ENCODE peak calls at places on chromosomes 3 and 15, in ten cellular contexts. U is Panc1, F is GM03348, K is T-helper 9 cell, C is astrocyte of the spinal cord, X is Ammon's horn, M is hepatocyte, D is WERI-Rb-1, E is ureter, V is amygdala. B is an unnamed sample.

GRCh38 chr15:77421370-77421700 is 647 bp downstream of the HMG20A start:
- DNase-seq in K (no peak), V (no peak), D (no peak), E (no peak), C (no peak), U (no peak), X (peak; percentile 19), M (peak; percentile 14), F (no peak), B (peak; percentile 65)

GRCh38 chr3:141243295-141243707 is 11.7 kb downstream of the PXYLP1 start:
- DNase-seq in M (no peak), X (peak; percentile 64), V (no peak), C (no peak), D (no peak), E (no peak), K (no peak), F (peak; percentile 30), U (no peak), B (peak; percentile 76)

GRCh38 chr3:11236588-11237461 is 35.4 kb upstream of the ATG7 start:
- DNase-seq in K (peak; percentile 81), C (peak; percentile 30), F (peak; percentile 44), X (peak; percentile 34), E (peak; percentile 61), D (peak; percentile 83), V (no peak), U (peak; percentile 53), M (peak; percentile 87), B (peak; percentile 91)

GRCh38 chr15:77013786-77014136 is 18.8 kb downstream of the PSTPIP1 start:
- DNase-seq in M (no peak), K (peak; percentile 74), E (no peak), X (no peak), C (no peak), F (no peak), U (no peak), D (no peak), V (no peak), B (peak; percentile 94)

GRCh38 chr3:129061888-129062834 is 1.6 kb downstream of the GP9 start:
- DNase-seq in E (no peak), M (no peak), U (no peak), C (no peak), D (no peak), F (no peak), K (no peak), V (no peak), X (no peak), B (no peak)

GRCh38 chr3:58206406-58207011 is 4.3 kb downstream of the DNASE1L3 start:
- DNase-seq in M (no peak), U (no peak), E (no peak), C (peak; percentile 29), X (peak; percentile 47), V (no peak), F (peak; percentile 67), D (no peak), K (no peak), B (no peak)

GRCh38 chr3:53162672-53163458 is 1.9 kb downstream of the PRKCD start:
- DNase-seq in F (no peak), U (no peak), M (peak; percentile 49), V (no peak), D (no peak), X (no peak), C (no peak), E (no peak), K (peak; percentile 38), B (peak; percentile 82)

GRCh38 chr3:138902166-138902565 is 44.8 kb downstream of the FOXL2 start:
- DNase-seq in K (no peak), D (no peak), E (no peak), X (no peak), V (no peak), C (no peak), F (no peak), U (no peak), M (no peak), B (no peak)

GRCh38 chr15:88657326-88658069 is 18.7 kb downstream of the ISG20 start:
- DNase-seq in M (peak; percentile 66), K (no peak), V (no peak), F (peak; percentile 87), X (peak; percentile 67), C (peak; percentile 51), D (peak; percentile 56), E (no peak), U (no peak), B (no peak)

GRCh38 chr3:172877011-172877410 is 126.5 kb downstream of the ECT2 start:
- DNase-seq in E (no peak), M (no peak), V (no peak), K (no peak), C (no peak), U (no peak), X (no peak), D (no peak), F (no peak), B (no peak)

GRCh38 chr3:127324080-127324479 is 36.2 kb upstream of the PRR20G start:
- DNase-seq in K (no peak), M (no peak), X (no peak), F (no peak), C (no peak), D (no peak), V (no peak), E (no peak), U (no peak), B (no peak)

GRCh38 chr3:188431553-188431952 is 277.6 kb downstream of the LPP start:
- DNase-seq in C (peak; percentile 29), M (peak; percentile 35), K (no peak), U (no peak), D (no peak), E (no peak), X (no peak), F (peak; percentile 44), V (no peak), B (no peak)

GRCh38 chr15:25798207-25798931 is 64.8 kb downstream of the ATP10A start:
- DNase-seq in D (peak; percentile 71), X (no peak), C (no peak), K (no peak), M (no peak), E (no peak), F (peak; percentile 62), V (no peak), U (no peak), B (peak; percentile 59)

GRCh38 chr3:58560771-58561311 is 16.4 kb downstream of the FAM107A start:
- DNase-seq in V (no peak), C (peak; percentile 91), K (no peak), X (no peak), E (no peak), D (peak; percentile 53), M (peak; percentile 58), F (peak; percentile 92), U (no peak), B (peak; percentile 33)

GRCh38 chr3:197028711-197029510 is 706 bp downstream of the MELTF start:
- DNase-seq in C (no peak), V (no peak), E (peak; percentile 48), M (no peak), X (no peak), U (no peak), F (peak; percentile 27), K (no peak), D (no peak), B (peak; percentile 67)

GRCh38 chr15:22944651-22945050 is 35.5 kb downstream of the CYFIP1 start:
- DNase-seq in M (no peak), X (no peak), D (no peak), E (no peak), V (no peak), C (no peak), F (no peak), U (no peak), K (no peak), B (no peak)

GRCh38 chr15:59410448-59410896 is 27.5 kb upstream of the FAM81A start:
- DNase-seq in U (no peak), D (no peak), M (peak; percentile 49), C (no peak), E (no peak), F (no peak), X (no peak), V (no peak), K (no peak), B (no peak)

GRCh38 chr3:127172670-127173515 is 20.0 kb upstream of the PRR23E start:
- DNase-seq in M (peak; percentile 52), C (peak; percentile 75), K (no peak), E (no peak), X (no peak), D (peak; percentile 88), V (no peak), F (peak; percentile 94), U (no peak), B (peak; percentile 51)

GRCh38 chr15:65747265-65747664 is 44.8 kb downstream of the DENND4A start:
- DNase-seq in U (no peak), M (no peak), E (no peak), D (no peak), X (no peak), K (no peak), F (no peak), V (no peak), C (no peak), B (no peak)

GRCh38 chr15:68343579-68344225 is 66.2 kb downstream of the FEM1B start:
- DNase-seq in F (no peak), X (no peak), K (no peak), M (no peak), C (no peak), E (no peak), U (no peak), V (no peak), D (no peak), B (no peak)

GRCh38 chr3:134459506-134460041 is 26.2 kb downstream of the ANAPC13 start:
- DNase-seq in F (no peak), U (no peak), X (no peak), E (no peak), V (no peak), M (no peak), D (no peak), C (no peak), K (no peak), B (no peak)

GRCh38 chr3:106213954-106214353 is 345.1 kb upstream of the CBLB start:
- DNase-seq in V (no peak), M (no peak), D (no peak), F (no peak), X (no peak), K (no peak), C (no peak), U (no peak), E (no peak), B (no peak)

GRCh38 chr15:34753236-34753894 is 1.4 kb downstream of the GJD2 start:
- DNase-seq in F (peak; percentile 81), C (peak; percentile 49), X (no peak), E (no peak), V (no peak), D (no peak), U (no peak), K (no peak), M (peak; percentile 78), B (no peak)

GRCh38 chr3:89405145-89405544 is 297.7 kb downstream of the EPHA3 start:
- DNase-seq in E (no peak), D (no peak), U (no peak), M (no peak), V (no peak), K (no peak), X (no peak), C (no peak), F (no peak), B (no peak)

GRCh38 chr3:122104515-122105194 is 49.5 kb downstream of the CD86 start:
- DNase-seq in D (no peak), V (no peak), C (no peak), X (no peak), F (no peak), U (no peak), M (no peak), K (no peak), E (no peak), B (no peak)

GRCh38 chr3:192467230-192468186 is 259.8 kb downstream of the FGF12 start:
- DNase-seq in F (peak; percentile 55), U (peak; percentile 33), M (peak; percentile 79), D (peak; percentile 18), K (peak; percentile 25), C (peak; percentile 49), X (peak; percentile 76), V (no peak), E (peak; percentile 55), B (peak; percentile 75)

GRCh38 chr15:74851960-74852359 is 9.0 kb upstream of the ULK3 start:
- DNase-seq in F (no peak), U (no peak), E (no peak), D (no peak), X (no peak), C (no peak), V (no peak), K (no peak), M (no peak), B (no peak)

GRCh38 chr15:44038801-44039200 is 156.3 kb downstream of the FRMD5 start:
- DNase-seq in X (no peak), F (no peak), K (no peak), C (peak; percentile 73), D (peak; percentile 67), M (peak; percentile 58), V (no peak), U (no peak), E (no peak), B (no peak)

B was measured in activated effector memory CD4-positive, alpha-beta T cell treated with anti-CD3 and anti-CD28 coated beads, Interleukin-2, amount 50 U/mL, for 16 hours.